ENCODE peak calls at places on chromosome 3, in seven cellular contexts. B is PC-3, T is dorsolateral prefrontal cortex, X is AG04450, Q is GM20000, V is Caco-2, P is mammary epithelial cell. F is an unnamed sample.

GRCh38 chr3:73604491-73604890 is 20.2 kb downstream of the PDZRN3 start:
- DNase-seq in B (no peak), T (no peak), X (no peak), Q (no peak), V (no peak), P (no peak), F (no peak)

GRCh38 chr3:188571531-188572115 is 417.7 kb downstream of the LPP start:
- DNase-seq in B (no peak), T (no peak), X (no peak), Q (no peak), V (no peak), P (no peak), F (no peak)

GRCh38 chr3:186790261-186790981 is 7.0 kb downstream of the EIF4A2 start:
- DNase-seq in B (peak), T (no peak), X (no peak), Q (no peak), V (peak), P (peak), F (no peak)

GRCh38 chr3:147655236-147655635 is 246.1 kb downstream of the ZIC1 start:
- DNase-seq in B (no peak), T (no peak), X (no peak), Q (no peak), V (no peak), P (peak), F (no peak)

GRCh38 chr3:104397713-104398112 is 969.0 kb upstream of the ALCAM start:
- DNase-seq in B (no peak), T (no peak), X (no peak), Q (no peak), V (no peak), P (no peak), F (no peak)

GRCh38 chr3:118501152-118501551 is 533.5 kb downstream of the IGSF11 start:
- DNase-seq in B (peak), T (peak), X (no peak), Q (no peak), V (no peak), P (peak), F (no peak)

GRCh38 chr3:141231923-141232861 is 567 bp downstream of the PXYLP1 start:
- DNase-seq in B (peak), T (no peak), X (no peak), Q (peak), V (peak), P (peak), F (peak)

GRCh38 chr3:42254566-42254965 is 11.4 kb downstream of the CCK start:
- DNase-seq in B (peak), T (no peak), X (no peak), Q (no peak), V (no peak), P (no peak), F (no peak)

GRCh38 chr3:136937886-136938285 is 19.9 kb upstream of the IL20RB start:
- DNase-seq in B (no peak), T (no peak), X (no peak), Q (no peak), V (no peak), P (no peak), F (no peak)

GRCh38 chr3:67646586-67647234 is 7.7 kb downstream of the SUCLG2 start:
- DNase-seq in B (peak), T (no peak), X (no peak), Q (no peak), V (no peak), P (no peak), F (no peak)

GRCh38 chr3:177371903-177372302 is 174.6 kb upstream of the TBL1XR1 start:
- DNase-seq in B (no peak), T (no peak), X (no peak), Q (no peak), V (no peak), P (no peak), F (no peak)

GRCh38 chr3:15492847-15493360 is 28.6 kb downstream of the COLQ start:
- DNase-seq in B (no peak), T (no peak), X (no peak), Q (no peak), V (no peak), P (no peak), F (no peak)

GRCh38 chr3:95567346-95567745 is 1247.0 kb upstream of the EPHA6 start:
- DNase-seq in B (no peak), T (no peak), X (no peak), Q (no peak), V (no peak), P (no peak), F (no peak)

GRCh38 chr3:141828487-141829284 is 47.8 kb upstream of the ATP1B3 start:
- DNase-seq in B (peak), T (no peak), X (no peak), Q (no peak), V (peak), P (peak), F (no peak)

GRCh38 chr3:45567730-45568172 is 26.8 kb upstream of the LIMD1 start:
- DNase-seq in B (no peak), T (no peak), X (no peak), Q (peak), V (no peak), P (no peak), F (no peak)

GRCh38 chr3:55285156-55285555 is 201.9 kb downstream of the WNT5A start:
- DNase-seq in B (no peak), T (no peak), X (no peak), Q (no peak), V (no peak), P (no peak), F (no peak)

GRCh38 chr3:129988429-129988828 is 13.9 kb downstream of the TRH start:
- DNase-seq in B (no peak), T (no peak), X (no peak), Q (no peak), V (no peak), P (no peak), F (no peak)

GRCh38 chr3:94225176-94225742 is 162.4 kb downstream of the NSUN3 start:
- DNase-seq in B (peak), T (no peak), X (no peak), Q (no peak), V (no peak), P (peak), F (no peak)

GRCh38 chr3:40887012-40887411 is 312.3 kb upstream of the CTNNB1 start:
- DNase-seq in B (no peak), T (no peak), X (no peak), Q (no peak), V (no peak), P (no peak), F (no peak)

GRCh38 chr3:136547293-136547692 is 204.9 kb downstream of the STAG1 start:
- DNase-seq in B (peak), T (no peak), X (no peak), Q (peak), V (no peak), P (no peak), F (no peak)

GRCh38 chr3:33372218-33373081 is 67.8 kb downstream of the UBP1 start:
- DNase-seq in B (peak), T (peak), X (no peak), Q (peak), V (no peak), P (peak), F (no peak)

GRCh38 chr3:33377489-33377888 is 62.7 kb downstream of the UBP1 start:
- DNase-seq in B (no peak), T (no peak), X (no peak), Q (no peak), V (no peak), P (no peak), F (no peak)

GRCh38 chr3:33377931-33378330 is 62.3 kb downstream of the UBP1 start:
- DNase-seq in B (peak), T (no peak), X (no peak), Q (no peak), V (no peak), P (peak), F (no peak)

GRCh38 chr3:33373082-33373437 is 67.1 kb downstream of the UBP1 start:
- DNase-seq in B (no peak), T (no peak), X (no peak), Q (no peak), V (no peak), P (no peak), F (no peak)
- TF ChIP-seq CTCF in B (no peak), T (no peak), X (no peak), Q (no peak), V (no peak), P (no peak), F (no peak)

DNA sequence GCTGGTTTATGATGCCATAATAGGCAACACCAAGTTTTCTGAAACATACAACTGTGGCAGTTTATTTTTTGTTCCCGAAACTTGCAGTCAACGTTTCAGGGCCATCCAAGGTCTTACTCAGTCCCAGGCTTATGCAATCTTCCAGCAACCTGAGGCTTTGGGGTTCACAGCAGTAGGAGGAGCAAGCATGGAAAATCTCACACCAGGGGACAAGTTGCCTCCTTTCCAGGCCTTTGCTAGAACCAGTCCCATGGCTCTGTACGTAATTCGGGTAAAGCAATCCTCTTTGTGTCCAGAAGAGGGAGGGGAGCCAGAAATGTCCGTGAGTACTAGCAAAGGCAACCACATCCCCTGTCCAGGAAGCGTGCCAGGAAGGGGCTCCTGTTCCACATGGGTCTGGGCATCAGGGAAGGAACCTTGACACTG is 4.7 kb upstream of the FAM240A start:
- DNase-seq in B (peak), T (no peak), X (no peak), Q (no peak), V (peak), P (no peak), F (no peak)
- TF ChIP-seq CTCF in B (peak), T (no peak), X (peak), Q (no peak), V (peak), P (no peak), F (peak)

DNA sequence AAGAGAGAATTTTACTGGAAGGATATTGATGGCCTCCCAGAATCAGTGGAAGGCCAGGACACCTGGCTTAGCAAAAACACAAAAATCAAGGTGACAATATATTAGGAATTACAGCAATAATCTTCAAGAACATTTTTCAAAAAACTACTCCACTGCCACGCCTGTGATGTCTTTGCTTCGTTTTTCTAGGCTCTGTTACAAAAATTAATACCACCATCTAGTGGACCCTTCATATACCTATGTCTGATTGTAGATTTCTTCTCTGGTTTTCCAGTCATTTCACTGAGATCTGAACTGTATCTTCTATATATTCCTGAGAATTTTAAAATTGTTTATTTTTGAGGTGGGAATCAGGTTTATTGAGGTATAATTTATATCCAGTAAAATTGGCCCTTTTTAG is 5.6 kb upstream of the SLC33A1 start:
- DNase-seq in B (peak), T (no peak), X (no peak), Q (peak), V (no peak), P (no peak), F (no peak)
- TF ChIP-seq CTCF in B (peak), T (no peak), X (peak), Q (no peak), V (peak), P (peak), F (no peak)

GRCh38 chr3:151327571-151328198 is 1.7 kb downstream of the P2RY13 start:
- DNase-seq in B (peak), T (no peak), X (no peak), Q (peak), V (no peak), P (no peak), F (no peak)
- TF ChIP-seq CTCF in B (peak), T (peak), X (peak), Q (no peak), V (peak), P (peak), F (peak)

DNA sequence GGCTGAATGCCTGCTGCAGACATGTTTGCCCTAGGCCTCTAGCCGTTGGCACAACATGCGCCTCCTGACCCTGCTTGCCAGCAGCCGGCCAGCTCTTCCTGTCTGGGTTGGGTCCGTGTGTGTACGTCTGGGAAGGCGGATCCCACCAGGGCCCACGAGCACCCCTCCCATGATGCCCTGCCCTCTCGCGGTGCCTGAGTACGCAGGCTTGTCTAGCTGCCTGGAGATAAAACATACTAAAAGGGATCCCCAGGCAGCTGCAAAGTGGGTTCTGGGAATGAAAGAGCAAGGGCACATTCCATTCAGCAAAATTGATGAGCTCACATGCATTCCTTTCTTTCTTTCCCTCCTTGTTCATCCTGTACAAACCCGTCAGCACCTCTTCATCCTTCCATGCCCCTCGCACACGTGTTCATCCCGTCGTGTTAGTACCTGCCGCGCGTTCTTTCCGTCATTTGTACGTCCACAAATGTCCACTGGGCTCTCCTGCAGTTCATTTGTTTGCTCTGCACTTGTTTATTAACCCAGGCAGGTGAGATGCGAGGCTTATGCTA is 74.3 kb downstream of the FBLN2 start:
- DNase-seq in B (no peak), T (no peak), X (no peak), Q (no peak), V (peak), P (peak), F (no peak)
- TF ChIP-seq CTCF in B (no peak), T (no peak), X (no peak), Q (no peak), V (no peak), P (peak), F (no peak)

GRCh38 chr3:124491098-124491497 is 239.2 kb upstream of the UMPS start:
- DNase-seq in B (no peak), T (no peak), X (no peak), Q (no peak), V (no peak), P (no peak), F (no peak)

GRCh38 chr3:124483915-124484470 is 246.3 kb upstream of the UMPS start:
- DNase-seq in B (no peak), T (no peak), X (no peak), Q (no peak), V (no peak), P (peak), F (no peak)

GRCh38 chr3:124489506-124489905 is 240.7 kb upstream of the UMPS start:
- DNase-seq in B (no peak), T (no peak), X (no peak), Q (no peak), V (no peak), P (no peak), F (no peak)

GRCh38 chr3:124491875-124492274 is 238.4 kb upstream of the UMPS start:
- DNase-seq in B (no peak), T (no peak), X (no peak), Q (no peak), V (no peak), P (no peak), F (no peak)

DNA sequence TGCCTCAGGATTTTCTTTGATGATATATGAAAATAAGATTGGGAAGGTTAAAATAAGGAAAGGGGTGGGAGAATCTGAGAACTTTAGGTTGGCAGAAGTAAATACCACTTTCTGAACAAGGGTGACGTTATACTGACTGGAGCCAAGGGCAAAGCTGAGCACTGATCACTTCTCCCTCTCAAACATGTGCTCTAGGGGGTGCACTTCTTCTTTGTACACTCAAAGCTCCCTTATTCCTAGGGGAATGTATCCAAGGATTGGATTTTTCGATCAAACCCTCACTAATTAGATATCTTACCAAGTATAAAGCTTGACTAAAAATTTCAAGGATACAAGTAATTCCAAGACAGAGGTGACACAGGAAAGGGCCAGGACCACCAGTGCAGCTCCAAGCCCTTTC is 243.9 kb upstream of the UMPS start:
- DNase-seq in B (peak), T (no peak), X (no peak), Q (no peak), V (no peak), P (no peak), F (no peak)
- TF ChIP-seq CTCF in B (peak), T (peak), X (peak), Q (no peak), V (peak), P (peak), F (peak)

GRCh38 chr3:79953591-79954105 is 185.8 kb upstream of the ROBO1 start:
- DNase-seq in B (no peak), T (no peak), X (no peak), Q (no peak), V (no peak), P (no peak), F (no peak)
- TF ChIP-seq CTCF in B (no peak), T (no peak), X (no peak), Q (no peak), V (no peak), P (no peak), F (no peak)

GRCh38 chr3:6785726-6786125 is 75.2 kb upstream of the GRM7 start:
- DNase-seq in B (no peak), T (no peak), X (no peak), Q (no peak), V (no peak), P (peak), F (no peak)

GRCh38 chr3:6791161-6791560 is 69.8 kb upstream of the GRM7 start:
- DNase-seq in B (peak), T (no peak), X (no peak), Q (no peak), V (no peak), P (no peak), F (no peak)
- TF ChIP-seq CTCF in B (peak), T (no peak), X (no peak), Q (no peak), V (no peak), P (peak), F (no peak)

DNA sequence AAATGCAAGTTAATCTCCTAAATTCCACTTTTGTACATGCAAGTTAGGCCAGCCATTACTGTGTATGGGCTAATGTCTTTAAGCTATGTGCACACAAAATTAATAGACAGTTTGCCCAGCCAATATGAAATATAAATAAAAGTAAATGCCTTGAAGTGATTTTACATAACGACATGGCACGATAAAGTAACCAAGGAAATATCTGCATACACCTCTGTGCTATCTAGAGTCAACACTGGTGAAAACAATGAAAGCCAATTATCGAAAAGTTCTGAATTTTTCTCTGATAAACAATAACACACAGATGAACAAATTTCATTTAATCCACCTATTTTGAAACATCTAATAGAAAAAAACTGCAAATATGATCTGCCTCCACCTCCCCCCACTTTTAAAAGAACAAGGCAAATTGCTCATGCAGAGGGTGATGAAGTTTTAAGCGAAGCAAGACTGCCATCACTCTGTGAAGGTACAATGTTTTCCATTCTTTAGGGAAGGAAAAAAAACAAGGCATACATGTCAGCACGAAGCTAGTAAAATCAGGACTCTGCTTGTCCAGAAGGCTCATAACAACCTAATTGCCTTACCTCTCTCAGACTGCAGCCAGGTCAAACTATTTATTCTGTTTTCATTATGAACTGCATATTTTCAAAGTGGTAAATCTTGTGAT is 317.7 kb downstream of the MECOM start:
- DNase-seq in B (no peak), T (no peak), X (no peak), Q (no peak), V (no peak), P (peak), F (no peak)
- TF ChIP-seq CTCF in B (no peak), T (no peak), X (no peak), Q (no peak), V (peak), P (peak), F (no peak)

GRCh38 chr3:127573401-127573800 is 17.1 kb downstream of the TPRA1 start:
- DNase-seq in B (no peak), T (no peak), X (no peak), Q (no peak), V (no peak), P (no peak), F (no peak)
- TF ChIP-seq CTCF in B (no peak), T (no peak), X (no peak), Q (no peak), V (no peak), P (no peak), F (no peak)